ENCODE peak calls at places on chromosomes 7 and 10, in ten cellular contexts. R is OCI-LY7, P is cardiac muscle cell, B is heart right ventricle, S is HFFc6, X is HepG2, U is colonic mucosa, W is GM20000, L is left ventricle myocardium inferior, F is mammary epithelial cell. G is an unnamed sample.

GRCh38 chr10:27319752-27320561 is 79.4 kb upstream of the ACBD5 start:
- DNase-seq in B (peak; percentile 50), R (no peak), P (peak; percentile 89), S (no peak), U (peak; percentile 32), X (no peak), W (peak; percentile 52), F (peak; percentile 89), L (peak; percentile 49), G (peak; percentile 81)

GRCh38 chr10:4080225-4080624 is 295.2 kb upstream of the KLF6 start:
- DNase-seq in L (no peak), R (no peak), U (no peak), P (no peak), X (no peak), F (no peak), B (no peak), W (no peak), S (no peak), G (no peak)

GRCh38 chr10:90871279-90871760 is 454 bp upstream of the RPP30 start:
- DNase-seq in X (peak; percentile 64), W (peak; percentile 65), S (peak; percentile 74), L (no peak), U (peak; percentile 44), P (peak; percentile 92), R (peak; percentile 71), F (peak; percentile 64), B (peak; percentile 42), G (peak; percentile 21)

GRCh38 chr7:14389052-14389988 is 399.9 kb upstream of the ETV1 start:
- DNase-seq in X (no peak), S (no peak), U (no peak), P (no peak), R (no peak), W (no peak), B (no peak), L (no peak), F (no peak), G (no peak)

GRCh38 chr10:59464483-59464882 is 102.1 kb upstream of the FAM13C start:
- DNase-seq in X (no peak), R (no peak), W (no peak), S (no peak), B (no peak), F (no peak), U (no peak), P (no peak), L (no peak), G (no peak)

GRCh38 chr7:107035446-107035845 is 9.1 kb upstream of the PRKAR2B start:
- DNase-seq in F (peak; percentile 70), U (no peak), B (no peak), X (no peak), S (peak; percentile 90), P (peak; percentile 47), L (no peak), R (no peak), W (no peak), G (no peak)

GRCh38 chr7:54946764-54947163 is 72.1 kb upstream of the EGFR start:
- DNase-seq in R (no peak), W (no peak), S (no peak), B (no peak), L (no peak), P (no peak), F (peak; percentile 91), X (no peak), U (no peak), G (no peak)

GRCh38 chr10:43084812-43085211 is 7.9 kb downstream of the RET start:
- DNase-seq in S (no peak), F (no peak), X (no peak), U (no peak), R (no peak), P (no peak), B (no peak), W (no peak), L (no peak), G (no peak)

GRCh38 chr10:33376976-33377657 is 42.6 kb upstream of the NRP1 start:
- DNase-seq in U (no peak), S (peak; percentile 62), W (no peak), L (no peak), R (no peak), X (no peak), B (no peak), F (peak; percentile 82), P (peak; percentile 73), G (no peak)

GRCh38 chr10:22427890-22428571 is 82.7 kb downstream of the SPAG6 start:
- DNase-seq in P (peak; percentile 76), U (no peak), B (no peak), R (no peak), L (no peak), X (no peak), F (peak; percentile 90), S (peak; percentile 79), W (no peak), G (peak; percentile 43)

GRCh38 chr7:66256281-66256680 is 51.1 kb downstream of the TPST1 start:
- DNase-seq in W (no peak), U (no peak), P (no peak), B (no peak), X (no peak), S (no peak), F (no peak), R (no peak), L (no peak), G (no peak)

GRCh38 chr7:128938524-128939074 is 872 bp downstream of the IRF5 start:
- DNase-seq in S (no peak), P (no peak), B (no peak), U (peak; percentile 40), L (no peak), F (peak; percentile 30), R (no peak), W (no peak), X (no peak), G (peak; percentile 15)

GRCh38 chr10:27742926-27743735 is 2.5 kb downstream of the MKX start:
- DNase-seq in P (peak; percentile 18), R (no peak), S (no peak), U (peak; percentile 31), B (no peak), F (peak; percentile 14), W (peak; percentile 29), X (no peak), L (peak; percentile 16), G (peak; percentile 36)

GRCh38 chr10:8487346-8487745 is 432.9 kb downstream of the GATA3 start:
- DNase-seq in U (no peak), B (no peak), W (no peak), X (no peak), F (no peak), R (no peak), P (no peak), L (no peak), S (no peak), G (no peak)

GRCh38 chr10:5776150-5776880 is 36.9 kb downstream of the GDI2 start:
- DNase-seq in W (no peak), R (no peak), L (no peak), U (no peak), P (peak; percentile 30), S (no peak), X (no peak), F (no peak), B (no peak), G (no peak)
- TF ChIP-seq CTCF in W (no peak), R (no peak), L (no peak), U (no peak), P (peak; percentile 11), S (no peak), X (peak; percentile 19), F (no peak), B (no peak), G (no peak)

GRCh38 chr7:63376873-63377272 is 621.8 kb upstream of the ZNF722 start:
- DNase-seq in P (no peak), F (no peak), R (no peak), L (no peak), B (no peak), U (no peak), S (no peak), X (no peak), W (no peak), G (no peak)
- TF ChIP-seq CTCF in P (no peak), F (no peak), R (no peak), L (no peak), B (no peak), U (no peak), S (no peak), X (no peak), W (no peak), G (no peak)

GRCh38 chr7:522071-522937 is 2.7 kb upstream of the PDGFA start:
- DNase-seq in B (peak; percentile 78), R (no peak), S (no peak), U (peak; percentile 66), P (peak; percentile 60), L (peak; percentile 70), W (peak; percentile 78), X (no peak), F (peak; percentile 58), G (peak; percentile 72)

GRCh38 chr7:519429-519973 is at the start of gene PDGFA:
- DNase-seq in B (no peak), L (peak; percentile 62), P (peak; percentile 73), W (peak; percentile 69), X (no peak), S (peak; percentile 16), U (no peak), R (no peak), F (peak; percentile 55), G (peak; percentile 66)

GRCh38 chr7:521221-522070 is 1.8 kb upstream of the PDGFA start:
- DNase-seq in F (peak; percentile 48), S (peak; percentile 63), W (peak; percentile 80), L (peak; percentile 83), B (peak; percentile 82), X (no peak), U (no peak), R (no peak), P (peak; percentile 65), G (peak; percentile 70)

GRCh38 chr7:519974-520458 is 370 bp upstream of the PDGFA start:
- DNase-seq in P (peak; percentile 74), W (peak; percentile 73), L (peak; percentile 63), S (peak; percentile 35), X (no peak), U (no peak), B (peak; percentile 57), R (no peak), F (peak; percentile 74), G (peak; percentile 80)

DNA sequence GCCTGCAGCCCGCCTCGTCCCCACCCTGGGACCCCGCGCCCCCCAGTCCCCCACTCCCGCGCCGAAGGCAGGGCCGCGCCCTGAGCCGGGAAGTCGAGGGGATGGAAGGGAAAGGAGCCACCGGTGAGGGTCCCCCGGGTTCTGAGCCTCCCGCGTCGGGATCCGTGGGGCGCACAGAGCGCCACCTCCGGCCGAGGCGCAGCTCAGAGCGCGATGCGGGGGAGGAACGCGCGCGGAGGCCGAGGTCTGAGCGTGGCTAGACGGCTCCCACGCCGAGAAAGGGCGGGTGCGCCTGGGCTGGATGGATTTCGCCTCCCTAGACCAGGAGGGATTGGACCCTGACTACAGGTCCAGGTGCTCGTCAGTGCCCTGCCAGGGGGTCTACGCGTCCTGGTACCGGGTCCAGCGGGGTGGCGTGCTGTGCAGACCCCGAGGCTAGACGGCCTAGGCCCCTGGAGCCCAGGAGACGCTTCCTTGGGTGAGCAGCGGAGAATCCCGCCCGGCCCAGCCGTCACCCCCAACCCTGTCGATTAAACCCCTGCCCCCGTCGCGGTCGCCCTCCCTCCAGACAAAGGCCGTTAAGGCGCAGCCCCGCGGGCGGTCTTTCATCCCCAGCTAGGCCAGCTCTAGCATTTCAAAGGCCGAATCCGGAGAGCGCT is 986 bp upstream of the PDGFA start:
- DNase-seq in P (peak; percentile 53), W (no peak), R (no peak), S (no peak), U (no peak), X (no peak), L (no peak), F (no peak), B (no peak), G (no peak)
- TF ChIP-seq CTCF in P (peak; percentile 34), W (no peak), R (no peak), S (peak; percentile 22), U (no peak), X (no peak), L (no peak), F (no peak), B (peak; percentile 32), G (no peak)

GRCh38 chr10:96324447-96324846 is 20.2 kb downstream of the DNTT start:
- DNase-seq in S (no peak), P (no peak), F (no peak), X (no peak), R (peak; percentile 26), L (no peak), W (no peak), B (no peak), U (no peak), G (no peak)
- TF ChIP-seq CTCF in S (no peak), P (no peak), F (no peak), X (peak; percentile 19), R (peak; percentile 58), L (no peak), W (no peak), B (no peak), U (no peak), G (no peak)

G was measured in Calu3.